ENCODE peak calls at places on chromosome X, in six cellular contexts. K is fibroblast of pulmonary artery; F is activated naive CD4-positive, alpha-beta T cell; J is stimulated activated CD8-positive, alpha-beta memory T cell treated with anti-CD3 and anti-CD28 coated beads, Interleukin-15, amount 100 ng/mL, for 1 hour; A is stomach; G is hippocampal formation. W is an unnamed sample.

GRCh38 chrX:123274796-123275195 is 90.7 kb downstream of the GRIA3 start:
- DNase-seq in K (peak), F (no peak), J (no peak), A (no peak), G (no peak), W (no peak)

GRCh38 chrX:42098897-42099296 is 175.5 kb upstream of the CASK start:
- DNase-seq in K (peak), F (no peak), J (no peak), A (no peak), G (no peak), W (no peak)

GRCh38 chrX:13293700-13294099 is 26.2 kb downstream of the ATXN3L start:
- DNase-seq in K (no peak), F (no peak), J (no peak), A (no peak), G (no peak), W (no peak)

GRCh38 chrX:17842769-17843525 is 18.2 kb downstream of the RAI2 start:
- DNase-seq in K (peak), F (no peak), J (no peak), A (no peak), G (no peak), W (no peak)

GRCh38 chrX:39907964-39908616 is 189.7 kb downstream of the BCOR start:
- DNase-seq in K (peak), F (no peak), J (no peak), A (peak), G (peak), W (peak)

GRCh38 chrX:110318664-110318968 is 731 bp upstream of the AMMECR1 start:
- DNase-seq in K (no peak), F (no peak), J (no peak), A (peak), G (no peak), W (no peak)

GRCh38 chrX:153765138-153766079 is 1.4 kb downstream of the PLXNB3 start:
- DNase-seq in K (peak), F (no peak), J (no peak), A (no peak), G (peak), W (no peak)

GRCh38 chrX:71545364-71545763 is 12.5 kb downstream of the OGT start:
- DNase-seq in K (no peak), F (no peak), J (no peak), A (no peak), G (no peak), W (no peak)

GRCh38 chrX:18873189-18873791 is 110.6 kb downstream of the PHKA2 start:
- DNase-seq in K (peak), F (no peak), J (no peak), A (no peak), G (no peak), W (no peak)

GRCh38 chrX:9340619-9341304 is 124.1 kb upstream of the TBL1X start:
- DNase-seq in K (peak), F (no peak), J (no peak), A (peak), G (no peak), W (peak)

GRCh38 chrX:130118941-130119640 is 8.8 kb upstream of the ELF4 start:
- DNase-seq in K (peak), F (no peak), J (no peak), A (no peak), G (no peak), W (no peak)

GRCh38 chrX:101686574-101686973 is 26.9 kb upstream of the ARMCX2 start:
- DNase-seq in K (no peak), F (no peak), J (no peak), A (no peak), G (no peak), W (no peak)

GRCh38 chrX:101642086-101642485 is 17.6 kb downstream of the ARMCX2 start:
- DNase-seq in K (no peak), F (no peak), J (no peak), A (no peak), G (no peak), W (no peak)

GRCh38 chrX:86148594-86148993 is 343 bp downstream of the DACH2 start:
- DNase-seq in K (no peak), F (no peak), J (no peak), A (no peak), G (no peak), W (no peak)

GRCh38 chrX:118526149-118526548 is 30.5 kb downstream of the DOCK11 start:
- DNase-seq in K (no peak), F (no peak), J (no peak), A (no peak), G (no peak), W (no peak)

GRCh38 chrX:21738145-21738949 is 19.6 kb downstream of the SMPX start:
- DNase-seq in K (no peak), F (no peak), J (no peak), A (no peak), G (no peak), W (no peak)

GRCh38 chrX:136823175-136823574 is 42.4 kb upstream of the ARHGEF6 start:
- DNase-seq in K (no peak), F (no peak), J (no peak), A (no peak), G (no peak), W (no peak)

GRCh38 chrX:129701624-129702069 is 37.1 kb upstream of the XPNPEP2 start:
- DNase-seq in K (peak), F (no peak), J (no peak), A (no peak), G (peak), W (no peak)

GRCh38 chrX:106952089-106952488 is 31.9 kb downstream of the CLDN2 start:
- DNase-seq in K (no peak), F (no peak), J (no peak), A (no peak), G (no peak), W (no peak)

GRCh38 chrX:88603237-88603636 is 143.8 kb upstream of the CPXCR1 start:
- DNase-seq in K (no peak), F (no peak), J (no peak), A (no peak), G (no peak), W (no peak)

GRCh38 chrX:107710617-107711391 is 64.8 kb downstream of the TSC22D3 start:
- DNase-seq in K (peak), F (no peak), J (no peak), A (no peak), G (no peak), W (no peak)

GRCh38 chrX:119784747-119785446 is 6.5 kb downstream of the RPL39 start:
- DNase-seq in K (peak), F (no peak), J (peak), A (peak), G (no peak), W (no peak)

GRCh38 chrX:10496345-10496965 is 123.9 kb downstream of the MID1 start:
- DNase-seq in K (peak), F (no peak), J (no peak), A (no peak), G (no peak), W (no peak)

GRCh38 chrX:16653424-16653823 is 3.5 kb downstream of the S100G start:
- DNase-seq in K (no peak), F (no peak), J (no peak), A (peak), G (no peak), W (no peak)

GRCh38 chrX:65635824-65636223 is 31.6 kb upstream of the MSN start:
- DNase-seq in K (no peak), F (no peak), J (no peak), A (no peak), G (no peak), W (no peak)

GRCh38 chrX:16603822-16604221 is 46.1 kb upstream of the S100G start:
- DNase-seq in K (peak), F (no peak), J (no peak), A (no peak), G (no peak), W (no peak)

GRCh38 chrX:7921750-7922149 is 5.5 kb downstream of the PNPLA4 start:
- DNase-seq in K (no peak), F (no peak), J (no peak), A (no peak), G (no peak), W (no peak)

W was measured in NCI-H446.